ENCODE peak calls at places on chromosomes 6 and 20, in seven cellular contexts. One of them, this sample, is unnamed.

GRCh38 chr20:38283236-38283635 is 20.7 kb upstream of the BPI start:
- DNase-seq in MV-4-11: no peak
- DNase-seq in pancreas: no peak
- DNase-seq in progenitor cell of endocrine pancreas: no peak
- DNase-seq in occipital lobe: no peak
- DNase-seq in neural crest cell: no peak
- DNase-seq in H4: no peak
- DNase-seq in this sample: no peak

GRCh38 chr20:44526129-44526528 is 4.3 kb upstream of the SERINC3 start:
- DNase-seq in neural crest cell: no peak
- DNase-seq in pancreas: no peak
- DNase-seq in progenitor cell of endocrine pancreas: no peak
- DNase-seq in H4: no peak
- DNase-seq in MV-4-11: no peak
- DNase-seq in occipital lobe: no peak
- DNase-seq in this sample: no peak

GRCh38 chr6:166776571-166776970 is 149.5 kb upstream of the RPS6KA2 start:
- DNase-seq in H4: no peak
- DNase-seq in progenitor cell of endocrine pancreas: no peak
- DNase-seq in MV-4-11: no peak
- DNase-seq in neural crest cell: no peak
- DNase-seq in pancreas: no peak
- DNase-seq in occipital lobe: no peak
- DNase-seq in this sample: no peak

GRCh38 chr6:44260451-44261297 is 3.3 kb upstream of the SLC35B2 start:
- DNase-seq in progenitor cell of endocrine pancreas: no peak
- DNase-seq in occipital lobe: no peak
- DNase-seq in MV-4-11: no peak
- DNase-seq in pancreas: no peak
- DNase-seq in neural crest cell: no peak
- DNase-seq in H4: no peak
- DNase-seq in this sample: no peak

GRCh38 chr6:28462401-28462800 is 19.1 kb upstream of the ZSCAN23 start:
- DNase-seq in pancreas: no peak
- DNase-seq in H4: no peak
- DNase-seq in progenitor cell of endocrine pancreas: no peak
- DNase-seq in MV-4-11: peak; percentile 24
- DNase-seq in occipital lobe: no peak
- DNase-seq in neural crest cell: no peak
- DNase-seq in this sample: no peak

GRCh38 chr20:11186301-11187008 is 512.7 kb upstream of the JAG1 start:
- DNase-seq in H4: no peak
- DNase-seq in neural crest cell: no peak
- DNase-seq in pancreas: no peak
- DNase-seq in MV-4-11: no peak
- DNase-seq in progenitor cell of endocrine pancreas: no peak
- DNase-seq in occipital lobe: no peak
- DNase-seq in this sample: no peak

GRCh38 chr6:37648465-37649330 is 49.0 kb downstream of the MDGA1 start:
- DNase-seq in pancreas: no peak
- DNase-seq in H4: no peak
- DNase-seq in MV-4-11: no peak
- DNase-seq in neural crest cell: no peak
- DNase-seq in progenitor cell of endocrine pancreas: no peak
- DNase-seq in occipital lobe: no peak
- DNase-seq in this sample: peak; percentile 54

GRCh38 chr6:108876929-108877775 is 28.9 kb downstream of the ARMC2 start:
- DNase-seq in neural crest cell: no peak
- DNase-seq in occipital lobe: no peak
- DNase-seq in H4: no peak
- DNase-seq in progenitor cell of endocrine pancreas: no peak
- DNase-seq in MV-4-11: no peak
- DNase-seq in pancreas: no peak
- DNase-seq in this sample: no peak

GRCh38 chr20:63320616-63321147 is 27.7 kb downstream of the COL20A1 start:
- DNase-seq in MV-4-11: no peak
- DNase-seq in pancreas: peak; percentile 30
- DNase-seq in neural crest cell: no peak
- DNase-seq in progenitor cell of endocrine pancreas: no peak
- DNase-seq in occipital lobe: no peak
- DNase-seq in H4: no peak
- DNase-seq in this sample: no peak

GRCh38 chr6:129694036-129694435 is 15.9 kb downstream of the ARHGAP18 start:
- DNase-seq in MV-4-11: no peak
- DNase-seq in H4: no peak
- DNase-seq in pancreas: no peak
- DNase-seq in neural crest cell: no peak
- DNase-seq in progenitor cell of endocrine pancreas: no peak
- DNase-seq in occipital lobe: no peak
- DNase-seq in this sample: no peak

GRCh38 chr6:68778356-68779020 is 143.4 kb downstream of the ADGRB3 start:
- DNase-seq in occipital lobe: peak; percentile 56
- DNase-seq in progenitor cell of endocrine pancreas: peak; percentile 15
- DNase-seq in H4: peak; percentile 74
- DNase-seq in neural crest cell: peak; percentile 8
- DNase-seq in pancreas: no peak
- DNase-seq in MV-4-11: peak; percentile 49
- DNase-seq in this sample: peak; percentile 12

GRCh38 chr6:32184084-32184640 is at the start of gene AGER:
- DNase-seq in neural crest cell: no peak
- DNase-seq in occipital lobe: no peak
- DNase-seq in H4: no peak
- DNase-seq in progenitor cell of endocrine pancreas: no peak
- DNase-seq in MV-4-11: no peak
- DNase-seq in pancreas: no peak
- DNase-seq in this sample: peak; percentile 82

GRCh38 chr6:43391448-43392031 is 22.1 kb upstream of the ZNF318 start:
- DNase-seq in neural crest cell: no peak
- DNase-seq in occipital lobe: no peak
- DNase-seq in MV-4-11: peak; percentile 47
- DNase-seq in H4: no peak
- DNase-seq in progenitor cell of endocrine pancreas: no peak
- DNase-seq in pancreas: no peak
- DNase-seq in this sample: no peak

GRCh38 chr6:34131326-34132081 is 14.4 kb downstream of the GRM4 start:
- DNase-seq in occipital lobe: no peak
- DNase-seq in progenitor cell of endocrine pancreas: no peak
- DNase-seq in H4: no peak
- DNase-seq in MV-4-11: no peak
- DNase-seq in neural crest cell: no peak
- DNase-seq in pancreas: no peak
- DNase-seq in this sample: no peak

GRCh38 chr6:33731751-33732282 is 14.9 kb downstream of the IP6K3 start:
- DNase-seq in MV-4-11: no peak
- DNase-seq in progenitor cell of endocrine pancreas: no peak
- DNase-seq in neural crest cell: no peak
- DNase-seq in occipital lobe: no peak
- DNase-seq in H4: no peak
- DNase-seq in pancreas: peak; percentile 73
- DNase-seq in this sample: no peak

GRCh38 chr6:151300267-151300930 is 60.6 kb downstream of the AKAP12 start:
- DNase-seq in neural crest cell: no peak
- DNase-seq in pancreas: no peak
- DNase-seq in MV-4-11: peak; percentile 12
- DNase-seq in progenitor cell of endocrine pancreas: no peak
- DNase-seq in H4: no peak
- DNase-seq in occipital lobe: no peak
- DNase-seq in this sample: no peak

GRCh38 chr6:112061605-112062004 is 7.7 kb downstream of the CCN6 start:
- DNase-seq in pancreas: no peak
- DNase-seq in occipital lobe: no peak
- DNase-seq in H4: no peak
- DNase-seq in progenitor cell of endocrine pancreas: no peak
- DNase-seq in MV-4-11: no peak
- DNase-seq in neural crest cell: no peak
- DNase-seq in this sample: no peak

GRCh38 chr6:75334266-75335040 is 49.9 kb upstream of the TMEM30A start:
- DNase-seq in neural crest cell: no peak
- DNase-seq in MV-4-11: no peak
- DNase-seq in pancreas: no peak
- DNase-seq in occipital lobe: no peak
- DNase-seq in progenitor cell of endocrine pancreas: no peak
- DNase-seq in H4: peak; percentile 89
- DNase-seq in this sample: no peak

GRCh38 chr6:50093116-50093937 is 43.6 kb upstream of the DEFB112 start:
- DNase-seq in H4: no peak
- DNase-seq in neural crest cell: no peak
- DNase-seq in progenitor cell of endocrine pancreas: no peak
- DNase-seq in occipital lobe: no peak
- DNase-seq in MV-4-11: no peak
- DNase-seq in pancreas: no peak
- DNase-seq in this sample: no peak

GRCh38 chr6:151958332-151958731 is 150.8 kb downstream of the ESR1 start:
- DNase-seq in H4: no peak
- DNase-seq in neural crest cell: no peak
- DNase-seq in occipital lobe: no peak
- DNase-seq in progenitor cell of endocrine pancreas: no peak
- DNase-seq in pancreas: no peak
- DNase-seq in MV-4-11: peak; percentile 56
- DNase-seq in this sample: no peak